ENCODE peak calls at places on chromosomes 2 and 18, in seven cellular contexts. E, T, P, I, J, L and V are unnamed samples.

GRCh38 chr2:234476766-234477165 is 20.1 kb downstream of the ARL4C start:
- DNase-seq in E (no peak), T (no peak), P (no peak), I (no peak), J (no peak), L (no peak), V (no peak)

GRCh38 chr2:26964446-26964845 is 6.0 kb upstream of the MAPRE3 start:
- DNase-seq in E (no peak), T (no peak), P (no peak), I (no peak), J (no peak), L (no peak), V (no peak)

GRCh38 chr2:117407746-117408145 is 406.7 kb upstream of the DDX18 start:
- DNase-seq in E (no peak), T (no peak), P (no peak), I (no peak), J (no peak), L (no peak), V (no peak)

GRCh38 chr18:26227051-26227672 is 917 bp downstream of the TAF4B start:
- DNase-seq in E (no peak), T (no peak), P (no peak), I (no peak), J (no peak), L (no peak), V (no peak)

GRCh38 chr2:19709553-19709952 is 192.2 kb downstream of the TTC32 start:
- DNase-seq in E (no peak), T (no peak), P (no peak), I (no peak), J (no peak), L (no peak), V (no peak)

GRCh38 chr18:48113691-48114090 is 183.2 kb upstream of the SMAD2 start:
- DNase-seq in E (no peak), T (no peak), P (no peak), I (no peak), J (no peak), L (no peak), V (no peak)

GRCh38 chr2:129178356-129178755 is 801.1 kb upstream of the RAB6C start:
- DNase-seq in E (peak), T (no peak), P (no peak), I (no peak), J (peak), L (peak), V (peak)

GRCh38 chr2:238701907-238702206 is 146.0 kb upstream of the TWIST2 start:
- DNase-seq in E (no peak), T (no peak), P (no peak), I (no peak), J (no peak), L (no peak), V (no peak)

GRCh38 chr2:173192071-173192470 is 116.4 kb downstream of the MAP3K20 start:
- DNase-seq in E (no peak), T (no peak), P (no peak), I (no peak), J (no peak), L (no peak), V (no peak)

GRCh38 chr2:229675569-229675968 is 38.8 kb downstream of the DNER start:
- DNase-seq in E (no peak), T (no peak), P (no peak), I (no peak), J (no peak), L (no peak), V (no peak)

GRCh38 chr2:237291138-237291792 is 122.7 kb downstream of the COL6A3 start:
- DNase-seq in E (peak), T (no peak), P (peak), I (peak), J (peak), L (peak), V (peak)
- H3K4me3 ChIP-seq in E (peak), T (no peak), P (no peak), I (peak), J (no peak), L (no peak), V (no peak)

GRCh38 chr18:10045296-10045891 is 131.6 kb downstream of the VAPA start:
- DNase-seq in E (peak), T (no peak), P (no peak), I (no peak), J (no peak), L (no peak), V (no peak)

GRCh38 chr18:10049721-10050120 is 135.9 kb downstream of the VAPA start:
- DNase-seq in E (no peak), T (no peak), P (no peak), I (no peak), J (no peak), L (no peak), V (no peak)

GRCh38 chr18:10044054-10044453 is 130.2 kb downstream of the VAPA start:
- DNase-seq in E (no peak), T (no peak), P (no peak), I (no peak), J (no peak), L (no peak), V (no peak)

GRCh38 chr18:10047237-10047636 is 133.4 kb downstream of the VAPA start:
- DNase-seq in E (no peak), T (no peak), P (no peak), I (no peak), J (no peak), L (no peak), V (no peak)

DNA sequence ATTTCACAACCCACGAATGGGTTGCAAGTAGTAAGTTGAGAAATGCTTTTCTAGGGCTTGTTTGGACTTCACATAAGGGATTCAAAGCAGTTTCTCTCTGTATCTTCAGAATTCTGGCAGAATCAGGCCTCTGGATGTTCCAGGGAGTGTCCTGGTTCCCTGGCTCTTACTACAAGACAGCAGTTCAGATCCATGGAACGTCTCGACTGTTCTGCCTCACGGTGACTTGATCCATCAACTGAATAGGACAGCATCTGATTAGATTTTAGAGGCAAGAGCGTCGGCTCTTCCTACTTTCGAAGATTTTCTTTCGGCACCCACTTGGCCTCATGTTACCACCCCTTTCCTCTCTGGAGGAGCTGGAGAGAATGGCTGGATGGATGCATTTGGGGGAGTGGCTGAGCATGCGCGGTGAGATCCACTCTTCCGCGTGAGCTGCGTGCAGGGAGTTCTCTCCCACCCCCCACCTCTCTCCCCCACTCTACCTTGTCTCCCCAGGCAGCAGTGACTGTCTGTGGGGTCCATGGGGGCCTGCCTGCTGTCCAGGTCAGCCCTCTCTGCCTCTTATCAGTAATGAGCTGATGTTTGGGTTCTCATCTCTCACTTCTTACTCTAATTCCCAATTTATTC is 132.5 kb downstream of the VAPA start:
- DNase-seq in E (peak), T (no peak), P (no peak), I (no peak), J (no peak), L (no peak), V (no peak)
- H3K27ac ChIP-seq in E (no peak), T (peak), P (no peak), I (no peak), J (no peak), L (no peak), V (no peak)

GRCh38 chr2:11325961-11326691 is 18.3 kb downstream of the ROCK2 start:
- DNase-seq in E (no peak), T (no peak), P (no peak), I (no peak), J (no peak), L (no peak), V (no peak)
- H3K4me3 ChIP-seq in E (no peak), T (no peak), P (no peak), I (no peak), J (no peak), L (no peak), V (no peak)

GRCh38 chr18:23667114-23667513 is 4.4 kb upstream of the ANKRD29 start:
- DNase-seq in E (no peak), T (no peak), P (no peak), I (no peak), J (no peak), L (no peak), V (no peak)

GRCh38 chr18:23658296-23658695 is 4.4 kb downstream of the ANKRD29 start:
- DNase-seq in E (no peak), T (no peak), P (no peak), I (no peak), J (no peak), L (no peak), V (no peak)

GRCh38 chr18:23662309-23663263 is at the start of gene ANKRD29:
- DNase-seq in E (peak), T (no peak), P (peak), I (peak), J (peak), L (peak), V (peak)

GRCh38 chr18:23664674-23665073 is 2.0 kb upstream of the ANKRD29 start:
- DNase-seq in E (no peak), T (no peak), P (no peak), I (no peak), J (no peak), L (no peak), V (no peak)

GRCh38 chr18:23661735-23662308 is 889 bp downstream of the ANKRD29 start:
- DNase-seq in E (no peak), T (no peak), P (no peak), I (no peak), J (no peak), L (no peak), V (no peak)
- H3K27ac ChIP-seq in E (no peak), T (peak), P (no peak), I (peak), J (peak), L (no peak), V (no peak)

DNA sequence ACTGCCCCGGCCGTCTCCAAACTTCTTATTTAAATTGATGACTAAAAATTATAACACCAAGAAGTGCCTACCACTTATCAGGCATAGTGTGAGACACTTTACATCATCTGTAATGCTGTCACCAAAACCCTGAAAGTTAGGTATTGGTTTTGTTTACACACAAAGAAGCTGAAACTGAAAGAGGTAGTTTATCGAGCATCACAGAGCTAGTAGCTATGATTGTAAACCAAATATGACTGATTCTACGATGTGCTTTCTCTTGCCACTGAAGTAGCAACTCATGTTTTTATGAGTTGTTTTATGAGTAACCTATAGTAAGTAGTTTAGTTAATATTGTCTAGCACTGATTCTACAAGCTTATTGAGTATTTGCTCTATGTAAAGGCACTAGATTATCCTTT is 31.5 kb downstream of the DYNC1I2 start:
- DNase-seq in E (no peak), T (no peak), P (no peak), I (no peak), J (no peak), L (no peak), V (no peak)
- H3K4me3 ChIP-seq in E (no peak), T (no peak), P (no peak), I (no peak), J (no peak), L (no peak), V (no peak)